ENCODE peak calls at places on chromosome 6, in six cellular contexts. B, C, O, Y, I and E are unnamed samples.

GRCh38 chr6:41970436-41970846 is 28.8 kb upstream of the CCND3 start:
- DNase-seq in Y (peak), I (no peak), C (no peak), B (peak), O (peak), E (peak)

GRCh38 chr6:85673198-85674139 is 30.8 kb upstream of the SYNCRIP start:
- DNase-seq in B (no peak), I (no peak), C (no peak), O (no peak), Y (no peak), E (no peak)

GRCh38 chr6:107488174-107488874 is 1.6 kb upstream of the SOBP start:
- DNase-seq in C (no peak), B (no peak), I (no peak), Y (no peak), O (no peak), E (peak)

GRCh38 chr6:112839525-112839961 is 492.4 kb downstream of the RFPL4B start:
- DNase-seq in C (no peak), Y (peak), O (no peak), I (no peak), B (no peak), E (no peak)

GRCh38 chr6:93177451-93177850 is 241.9 kb downstream of the EPHA7 start:
- DNase-seq in C (no peak), B (no peak), O (no peak), Y (no peak), I (no peak), E (no peak)

GRCh38 chr6:73665686-73666319 is 12.0 kb upstream of the SLC17A5 start:
- DNase-seq in O (no peak), B (no peak), Y (no peak), C (no peak), I (no peak), E (no peak)

GRCh38 chr6:29747688-29748250 is 24.5 kb downstream of the HLA-F start:
- DNase-seq in O (no peak), B (no peak), I (no peak), Y (no peak), C (no peak), E (no peak)

GRCh38 chr6:55836481-55836880 is 38.9 kb downstream of the BMP5 start:
- DNase-seq in B (no peak), I (no peak), Y (no peak), O (no peak), C (no peak), E (no peak)

GRCh38 chr6:135830971-135831370 is 20.5 kb upstream of the PDE7B start:
- DNase-seq in O (no peak), I (no peak), Y (no peak), B (no peak), C (no peak), E (no peak)

GRCh38 chr6:39669943-39670342 is 55.3 kb downstream of the KIF6 start:
- DNase-seq in C (no peak), Y (no peak), B (no peak), O (no peak), I (no peak), E (no peak)

GRCh38 chr6:89134723-89135122 is 11.1 kb upstream of the PM20D2 start:
- DNase-seq in B (no peak), C (no peak), I (no peak), O (no peak), Y (no peak), E (no peak)

GRCh38 chr6:63941747-63942470 is 306.3 kb downstream of the PHF3 start:
- DNase-seq in B (no peak), C (no peak), I (no peak), Y (no peak), O (no peak), E (peak)

GRCh38 chr6:43778131-43778857 is 8.3 kb downstream of the VEGFA start:
- DNase-seq in Y (no peak), O (no peak), B (no peak), C (peak), I (no peak), E (no peak)

GRCh38 chr6:159758031-159759001 is 3.5 kb upstream of the ACAT2 start:
- DNase-seq in Y (no peak), C (no peak), O (no peak), B (no peak), I (no peak), E (no peak)

GRCh38 chr6:167577891-167578361 is 248.8 kb upstream of the AFDN start:
- DNase-seq in C (no peak), I (no peak), B (no peak), Y (no peak), O (no peak), E (no peak)

GRCh38 chr6:169647637-169648036 is 54.2 kb downstream of the WDR27 start:
- DNase-seq in I (no peak), Y (no peak), C (peak), B (no peak), O (no peak), E (no peak)

GRCh38 chr6:161903584-161904232 is 629.8 kb upstream of the AGPAT4 start:
- DNase-seq in C (no peak), B (no peak), O (no peak), I (no peak), Y (no peak), E (no peak)

GRCh38 chr6:69593706-69594105 is 203.1 kb downstream of the LMBRD1 start:
- DNase-seq in I (no peak), C (no peak), O (no peak), B (no peak), Y (no peak), E (no peak)

GRCh38 chr6:25963426-25964123 is 973 bp downstream of the TRIM38 start:
- DNase-seq in O (no peak), Y (peak), I (no peak), C (no peak), B (no peak), E (peak)

GRCh38 chr6:116973992-116974391 is 97.0 kb downstream of the RFX6 start:
- DNase-seq in Y (no peak), I (no peak), O (peak), C (no peak), B (no peak), E (no peak)

GRCh38 chr6:144477396-144477795 is 192.3 kb downstream of the UTRN start:
- DNase-seq in Y (no peak), C (no peak), B (no peak), O (no peak), I (no peak), E (no peak)

GRCh38 chr6:148831064-148831463 is 84.2 kb downstream of the UST start:
- DNase-seq in C (no peak), O (no peak), I (peak), Y (no peak), B (no peak), E (no peak)

GRCh38 chr6:137261393-137262154 is 42.4 kb upstream of the IFNGR1 start:
- DNase-seq in C (no peak), O (no peak), I (peak), B (no peak), Y (peak), E (no peak)
- H3K27ac ChIP-seq in C (no peak), O (peak), I (no peak), B (no peak), Y (no peak), E (peak)

GRCh38 chr6:12137480-12137879 is 125.4 kb downstream of the HIVEP1 start:
- DNase-seq in C (no peak), Y (peak), B (peak), I (no peak), O (no peak), E (no peak)
- H3K27ac ChIP-seq in C (no peak), Y (peak), B (no peak), I (no peak), O (no peak), E (no peak)

GRCh38 chr6:24708612-24709011 is 10.3 kb downstream of the C6orf62 start:
- DNase-seq in Y (no peak), C (no peak), O (no peak), I (no peak), B (no peak), E (no peak)
- H3K27ac ChIP-seq in Y (no peak), C (no peak), O (no peak), I (no peak), B (no peak), E (no peak)

GRCh38 chr6:150764638-150765456 is 100.7 kb upstream of the MTHFD1L start:
- DNase-seq in C (no peak), Y (no peak), B (no peak), O (no peak), I (no peak), E (no peak)
- H3K27ac ChIP-seq in C (no peak), Y (no peak), B (no peak), O (no peak), I (no peak), E (no peak)

DNA sequence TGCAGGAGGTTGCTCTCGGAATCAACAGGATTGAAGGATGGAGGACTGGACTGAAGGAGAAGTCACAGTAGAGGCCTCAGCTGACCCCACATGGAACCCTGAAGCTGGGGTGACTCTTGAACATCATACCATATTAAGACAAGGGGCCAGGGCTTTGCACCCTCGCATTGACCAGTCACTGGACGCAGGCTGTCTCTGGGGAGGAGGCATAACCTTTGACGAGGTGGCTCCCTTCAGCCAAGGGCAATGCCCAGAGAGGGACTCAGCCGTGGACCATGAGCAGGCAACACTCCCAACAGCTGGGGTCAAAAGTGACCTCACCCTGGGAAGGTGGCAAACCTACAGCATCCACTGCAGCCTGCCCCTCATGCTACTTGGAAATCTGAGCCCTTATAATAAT is 21.7 kb downstream of the PACSIN1 start:
- DNase-seq in O (no peak), Y (no peak), B (no peak), C (peak), I (no peak), E (no peak)
- H3K27ac ChIP-seq in O (no peak), Y (no peak), B (no peak), C (no peak), I (no peak), E (no peak)

GRCh38 chr6:37548067-37548674 is 48.5 kb upstream of the CCDC167 start:
- DNase-seq in I (no peak), C (no peak), O (no peak), Y (no peak), B (no peak), E (no peak)
- H3K27ac ChIP-seq in I (no peak), C (no peak), O (no peak), Y (no peak), B (no peak), E (no peak)

GRCh38 chr6:138503881-138504680 is 4.8 kb upstream of the NHSL1 start:
- DNase-seq in Y (no peak), C (no peak), B (no peak), I (no peak), O (no peak), E (no peak)
- H3K27ac ChIP-seq in Y (no peak), C (no peak), B (no peak), I (no peak), O (no peak), E (no peak)

GRCh38 chr6:110359554-110359953 is 1.4 kb upstream of the METTL24 start:
- DNase-seq in B (no peak), Y (no peak), O (no peak), C (no peak), I (no peak), E (no peak)
- H3K27ac ChIP-seq in B (no peak), Y (no peak), O (no peak), C (peak), I (no peak), E (no peak)

DNA sequence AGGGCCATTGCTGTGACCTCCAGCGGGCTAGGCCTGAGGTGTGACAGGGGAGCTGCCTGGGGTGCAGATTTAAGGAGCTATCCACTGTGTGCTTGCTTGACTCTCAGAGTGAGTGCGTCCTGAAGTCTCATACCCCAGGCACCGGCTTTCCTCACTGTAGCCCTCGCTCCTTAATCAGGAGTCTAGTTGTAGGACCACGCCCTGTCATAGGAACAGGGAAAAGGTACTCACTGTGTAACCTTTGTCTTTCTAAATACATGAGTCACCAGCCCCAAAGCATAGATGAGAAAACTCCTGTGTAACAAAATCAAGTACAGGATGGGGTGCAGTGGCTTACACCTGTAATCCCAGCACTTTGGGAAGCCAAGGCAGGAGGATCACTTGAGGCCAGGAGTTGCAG is 141.7 kb downstream of the TMEM242 start:
- DNase-seq in I (no peak), C (no peak), Y (no peak), B (no peak), O (no peak), E (no peak)
- H3K27ac ChIP-seq in I (no peak), C (no peak), Y (no peak), B (no peak), O (no peak), E (no peak)

GRCh38 chr6:151143806-151144205 is 96.0 kb upstream of the AKAP12 start:
- DNase-seq in Y (no peak), I (no peak), C (no peak), B (no peak), O (no peak), E (no peak)

GRCh38 chr6:151142676-151143075 is 97.1 kb upstream of the AKAP12 start:
- DNase-seq in I (no peak), Y (no peak), C (no peak), O (no peak), B (no peak), E (no peak)

GRCh38 chr6:151140767-151141166 is 99.0 kb upstream of the AKAP12 start:
- DNase-seq in Y (no peak), B (no peak), I (no peak), O (no peak), C (no peak), E (no peak)

GRCh38 chr6:151143337-151143736 is 96.4 kb upstream of the AKAP12 start:
- DNase-seq in B (no peak), Y (no peak), C (no peak), O (no peak), I (no peak), E (no peak)

DNA sequence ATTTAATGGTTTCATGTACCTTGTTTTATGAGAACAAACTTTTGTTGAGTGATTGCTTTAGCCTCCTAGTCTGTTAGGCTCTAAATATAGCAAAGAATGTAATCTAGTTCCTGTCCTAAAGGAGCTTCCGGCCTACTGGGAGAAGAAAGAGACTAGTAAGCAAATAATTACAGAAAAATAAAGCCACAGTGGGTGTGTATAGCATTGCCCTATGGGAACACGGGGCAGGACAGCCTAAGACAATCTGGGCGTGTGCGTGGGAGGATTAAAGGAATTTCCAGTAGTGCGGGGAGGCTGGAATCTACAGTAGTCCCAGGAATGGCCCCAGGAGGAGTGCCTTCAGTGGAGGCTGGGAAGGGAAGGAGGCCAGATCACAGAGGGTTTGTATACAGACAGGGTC is 98.1 kb upstream of the AKAP12 start:
- DNase-seq in B (peak), Y (peak), C (no peak), O (no peak), I (no peak), E (no peak)
- H3K27ac ChIP-seq in B (no peak), Y (peak), C (no peak), O (no peak), I (no peak), E (peak)